ENCODE peak calls at places on chromosomes 12 and 14, in four cellular contexts. One of them, this sample, is unnamed.

GRCh38 chr12:32821293-32822089 is 65.8 kb upstream of the YARS2 start:
- DNase-seq in K562: no peak
- DNase-seq in GM12878: no peak
- DNase-seq in HepG2: no peak
- DNase-seq in this sample: no peak

GRCh38 chr14:65101631-65102440 is 481 bp downstream of the MAX start:
- DNase-seq in K562: no peak
- DNase-seq in GM12878: no peak
- DNase-seq in HepG2: no peak
- DNase-seq in this sample: peak; percentile 26

GRCh38 chr12:21276826-21277225 is 57.9 kb downstream of the SLCO1A2 start:
- DNase-seq in K562: no peak
- DNase-seq in GM12878: no peak
- DNase-seq in HepG2: no peak
- DNase-seq in this sample: no peak

GRCh38 chr12:89703768-89704167 is 4.9 kb downstream of the ATP2B1 start:
- DNase-seq in K562: no peak
- DNase-seq in GM12878: no peak
- DNase-seq in HepG2: no peak
- DNase-seq in this sample: no peak

GRCh38 chr12:82817368-82817767 is 130.7 kb downstream of the TMTC2 start:
- DNase-seq in K562: no peak
- DNase-seq in GM12878: no peak
- DNase-seq in HepG2: no peak
- DNase-seq in this sample: no peak

GRCh38 chr14:80264698-80265097 is 53.4 kb upstream of the DIO2 start:
- DNase-seq in K562: no peak
- DNase-seq in GM12878: no peak
- DNase-seq in HepG2: no peak
- DNase-seq in this sample: no peak

GRCh38 chr12:5898874-5899273 is 46.2 kb downstream of the ANO2 start:
- DNase-seq in K562: no peak
- DNase-seq in GM12878: no peak
- DNase-seq in HepG2: no peak
- DNase-seq in this sample: no peak

GRCh38 chr14:100898935-100899840 is 4.3 kb downstream of the RTL1 start:
- DNase-seq in K562: no peak
- DNase-seq in GM12878: no peak
- DNase-seq in HepG2: no peak
- DNase-seq in this sample: no peak

GRCh38 chr12:107495604-107496003 is 190.0 kb upstream of the PWP1 start:
- DNase-seq in K562: no peak
- DNase-seq in GM12878: no peak
- DNase-seq in HepG2: no peak
- DNase-seq in this sample: no peak

GRCh38 chr14:94770251-94770749 is 387 bp upstream of the GSC start:
- DNase-seq in K562: no peak
- DNase-seq in GM12878: no peak
- DNase-seq in HepG2: no peak
- DNase-seq in this sample: no peak

GRCh38 chr12:115998119-115998633 is 279.3 kb downstream of the MED13L start:
- DNase-seq in K562: peak; percentile 31
- DNase-seq in GM12878: no peak
- DNase-seq in HepG2: peak; percentile 24
- DNase-seq in this sample: peak; percentile 22

GRCh38 chr12:24499151-24500146 is 449.5 kb downstream of the BCAT1 start:
- DNase-seq in K562: no peak
- DNase-seq in GM12878: no peak
- DNase-seq in HepG2: no peak
- DNase-seq in this sample: no peak

GRCh38 chr12:67531519-67531918 is 117.0 kb upstream of the DYRK2 start:
- DNase-seq in K562: no peak
- DNase-seq in GM12878: no peak
- DNase-seq in HepG2: no peak
- DNase-seq in this sample: no peak

GRCh38 chr12:7806863-7807487 is 17.8 kb downstream of the NANOG start:
- DNase-seq in K562: peak; percentile 76
- DNase-seq in GM12878: peak; percentile 13
- DNase-seq in HepG2: peak; percentile 64
- DNase-seq in this sample: peak; percentile 63

GRCh38 chr12:86663691-86664090 is 407.5 kb upstream of the MGAT4C start:
- DNase-seq in K562: peak; percentile 6
- DNase-seq in GM12878: no peak
- DNase-seq in HepG2: no peak
- DNase-seq in this sample: no peak

GRCh38 chr12:104482748-104483147 is 26.0 kb downstream of the CHST11 start:
- DNase-seq in K562: no peak
- DNase-seq in GM12878: no peak
- DNase-seq in HepG2: no peak
- DNase-seq in this sample: no peak

GRCh38 chr12:74415633-74416032 is 122.0 kb upstream of the ATXN7L3B start:
- DNase-seq in K562: no peak
- DNase-seq in GM12878: no peak
- DNase-seq in HepG2: peak; percentile 48
- DNase-seq in this sample: peak; percentile 22

GRCh38 chr12:65364021-65364420 is 85.5 kb downstream of the MSRB3 start:
- DNase-seq in K562: no peak
- DNase-seq in GM12878: no peak
- DNase-seq in HepG2: no peak
- DNase-seq in this sample: no peak

GRCh38 chr14:50285861-50286260 is 26.2 kb downstream of the L2HGDH start:
- DNase-seq in K562: no peak
- DNase-seq in GM12878: no peak
- DNase-seq in HepG2: no peak
- DNase-seq in this sample: no peak

GRCh38 chr14:59460378-59460777 is 4.8 kb downstream of the GPR135 start:
- DNase-seq in K562: no peak
- DNase-seq in GM12878: no peak
- DNase-seq in HepG2: no peak
- DNase-seq in this sample: no peak

GRCh38 chr14:59463773-59464650 is 1.2 kb downstream of the GPR135 start:
- DNase-seq in K562: no peak
- DNase-seq in GM12878: no peak
- DNase-seq in HepG2: no peak
- DNase-seq in this sample: no peak

GRCh38 chr14:59465570-59466150 is 480 bp upstream of the GPR135 start:
- DNase-seq in K562: no peak
- DNase-seq in GM12878: no peak
- DNase-seq in HepG2: no peak
- DNase-seq in this sample: no peak

GRCh38 chr14:59461891-59462290 is 3.3 kb downstream of the GPR135 start:
- DNase-seq in K562: no peak
- DNase-seq in GM12878: no peak
- DNase-seq in HepG2: no peak
- DNase-seq in this sample: no peak

DNA sequence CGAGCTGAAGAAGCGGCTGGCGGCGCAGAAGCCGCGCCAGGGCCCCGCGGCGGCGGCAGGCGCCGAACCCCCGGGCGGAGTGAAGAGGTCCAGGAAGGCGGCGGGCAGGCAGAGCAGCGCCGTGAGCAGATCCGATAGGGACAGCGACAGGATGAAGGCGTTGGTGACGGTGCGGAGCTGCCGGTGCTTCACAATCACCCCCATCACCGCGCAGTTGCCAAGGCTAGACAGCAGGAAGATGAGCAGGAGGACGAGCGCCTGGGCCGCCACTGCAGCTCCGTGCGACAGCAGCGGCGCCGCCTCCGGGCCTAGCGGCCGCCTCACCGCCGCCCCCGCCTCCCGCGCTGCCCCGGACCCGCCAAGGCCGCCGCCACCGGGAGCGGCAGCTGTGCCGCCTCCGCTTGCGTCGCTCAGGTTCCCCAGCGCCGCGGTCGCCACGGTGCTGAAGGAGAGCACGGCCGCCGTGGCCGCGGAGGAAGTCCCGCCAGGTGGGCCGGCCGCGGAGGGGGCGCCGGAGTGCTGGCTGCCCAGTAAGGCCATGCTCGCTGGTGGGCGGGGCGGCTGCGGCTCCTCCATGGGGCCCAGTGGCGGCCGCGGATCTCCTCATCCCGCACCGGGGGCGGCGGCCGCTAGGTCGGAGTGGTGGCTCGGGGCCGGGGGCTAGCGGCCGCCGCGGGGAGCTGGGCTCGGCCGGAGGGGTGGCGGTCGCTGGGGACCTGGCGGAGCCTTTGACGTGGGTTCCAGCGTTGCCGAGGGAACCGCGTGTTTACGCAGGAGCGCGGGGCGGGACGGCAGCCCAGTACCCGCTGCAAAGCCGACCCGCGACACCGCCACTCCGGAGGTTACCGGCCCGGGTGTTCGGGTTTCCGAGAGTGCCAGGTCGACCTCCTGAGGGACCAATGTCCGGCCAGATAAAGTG is at the start of gene GPR135:
- DNase-seq in K562: peak; percentile 9
- DNase-seq in GM12878: no peak
- DNase-seq in HepG2: peak; percentile 24
- DNase-seq in this sample: no peak
- TF ChIP-seq FOXK2 in K562: no peak
- TF ChIP-seq FOXK2 in GM12878: no peak
- TF ChIP-seq FOXK2 in HepG2: no peak
- TF ChIP-seq FOXK2 in this sample: no peak

DNA sequence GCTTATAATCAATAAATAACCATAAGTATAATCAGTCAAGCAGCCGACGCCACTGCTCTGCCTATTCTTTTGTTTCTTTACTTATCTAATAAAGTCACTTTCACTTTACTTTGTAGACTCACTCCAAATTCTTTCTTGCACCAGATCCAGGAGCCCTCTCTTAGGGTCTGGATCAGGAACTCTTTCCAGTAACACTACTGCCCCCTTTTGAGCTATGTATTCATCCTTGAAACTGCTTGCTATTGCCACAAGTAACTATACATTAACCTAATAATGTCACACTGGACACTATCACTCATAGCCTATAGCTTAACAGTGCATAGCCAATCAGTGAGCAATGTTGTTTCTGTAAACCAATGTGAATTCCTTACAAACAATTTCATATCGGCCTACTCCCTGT is 2.8 kb upstream of the NID2 start:
- DNase-seq in K562: no peak
- DNase-seq in GM12878: no peak
- DNase-seq in HepG2: no peak
- DNase-seq in this sample: no peak
- TF ChIP-seq SP1 in K562: no peak
- TF ChIP-seq SP1 in GM12878: no peak
- TF ChIP-seq SP1 in HepG2: no peak
- TF ChIP-seq SP1 in this sample: no peak

GRCh38 chr14:34374998-34375740 is 86.9 kb downstream of the SPTSSA start:
- DNase-seq in K562: no peak
- DNase-seq in GM12878: no peak
- DNase-seq in HepG2: no peak
- DNase-seq in this sample: no peak
- TF ChIP-seq FOXK2 in K562: no peak
- TF ChIP-seq FOXK2 in GM12878: no peak
- TF ChIP-seq FOXK2 in HepG2: no peak
- TF ChIP-seq FOXK2 in this sample: no peak

DNA sequence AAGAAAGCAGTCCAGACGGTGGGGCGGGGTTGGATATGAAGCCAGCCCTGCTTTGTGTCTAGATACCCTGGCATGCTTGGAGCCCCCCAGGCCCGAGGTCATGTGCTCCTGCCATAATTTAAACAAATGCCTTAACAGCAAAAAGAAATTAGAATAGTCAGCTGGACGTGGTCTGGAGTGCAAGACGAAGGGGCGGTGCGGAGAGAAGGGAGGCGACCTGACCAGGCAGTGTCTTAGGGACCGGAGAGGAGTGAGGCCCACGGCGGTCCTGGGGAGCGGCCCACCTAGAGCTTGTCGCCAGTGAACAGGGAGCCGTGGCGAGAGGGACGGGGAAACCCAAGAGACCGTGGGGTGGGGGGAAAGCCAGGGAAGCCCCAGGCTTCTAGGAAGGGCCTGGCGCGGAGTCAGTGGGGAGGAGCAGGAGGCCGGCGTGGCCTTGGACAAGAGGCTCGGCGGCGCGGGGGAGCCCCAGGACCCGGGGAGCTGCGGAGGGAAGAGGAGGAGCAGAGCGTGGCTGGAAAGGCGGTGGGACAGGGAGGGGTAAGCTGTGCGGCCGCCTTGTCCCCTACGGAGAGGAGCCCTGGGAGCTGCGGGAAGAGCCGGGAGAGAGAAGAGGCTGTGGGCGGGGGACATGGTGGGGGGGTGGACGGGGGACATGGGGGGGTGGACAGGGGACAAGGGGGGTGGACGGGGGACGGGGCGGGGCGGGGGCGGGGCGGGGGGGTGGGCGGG is 118.5 kb upstream of the C14orf180 start:
- DNase-seq in K562: no peak
- DNase-seq in GM12878: no peak
- DNase-seq in HepG2: no peak
- DNase-seq in this sample: no peak
- TF ChIP-seq SP1 in K562: no peak
- TF ChIP-seq SP1 in GM12878: no peak
- TF ChIP-seq SP1 in HepG2: no peak
- TF ChIP-seq SP1 in this sample: no peak

DNA sequence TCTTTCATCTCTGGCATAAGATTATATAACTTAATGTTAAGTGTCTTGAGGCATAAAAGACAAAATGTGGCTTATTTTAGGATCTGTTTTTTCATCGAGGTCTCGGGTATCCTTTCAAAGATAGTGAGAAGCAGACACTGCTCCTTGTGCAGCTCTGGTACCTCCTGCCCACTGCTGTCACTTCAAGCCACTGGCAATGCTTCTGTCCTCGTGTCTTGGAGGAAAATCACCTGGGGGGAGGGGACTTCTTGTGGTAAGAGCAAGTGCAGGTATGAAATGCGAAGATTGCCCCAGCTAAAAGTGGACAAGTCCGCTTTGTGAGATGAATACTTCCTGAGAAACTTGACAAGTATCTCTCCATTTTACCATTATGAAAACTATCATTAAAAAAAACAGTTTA is 37.8 kb upstream of the DYNC1H1 start:
- DNase-seq in K562: no peak
- DNase-seq in GM12878: no peak
- DNase-seq in HepG2: no peak
- DNase-seq in this sample: no peak
- TF ChIP-seq FOXK2 in K562: no peak
- TF ChIP-seq FOXK2 in GM12878: no peak
- TF ChIP-seq FOXK2 in HepG2: no peak
- TF ChIP-seq FOXK2 in this sample: no peak

GRCh38 chr12:93603762-93604161 is 31.3 kb downstream of the SOCS2 start:
- DNase-seq in K562: no peak
- DNase-seq in GM12878: no peak
- DNase-seq in HepG2: no peak
- DNase-seq in this sample: no peak
- TF ChIP-seq SP1 in K562: no peak
- TF ChIP-seq SP1 in GM12878: no peak
- TF ChIP-seq SP1 in HepG2: no peak
- TF ChIP-seq SP1 in this sample: no peak

This sample was measured in HEK293T.